ENCODE peak calls at places on chromosome 15, in eight cellular contexts. One of them, this sample, is unnamed.

GRCh38 chr15:83605595-83605994 is 48.3 kb upstream of the ADAMTSL3 start:
- DNase-seq in dorsolateral prefrontal cortex: no peak
- DNase-seq in astrocyte: no peak
- DNase-seq in CD8-positive, alpha-beta memory T cell: no peak
- DNase-seq in psoas muscle: peak; percentile 61
- DNase-seq in endothelial cell of umbilical vein: no peak
- DNase-seq in RWPE2: no peak
- DNase-seq in pancreas: no peak
- DNase-seq in this sample: no peak

GRCh38 chr15:55824857-55825613 is 82.1 kb upstream of the PRTG start:
- DNase-seq in pancreas: no peak
- DNase-seq in endothelial cell of umbilical vein: no peak
- DNase-seq in dorsolateral prefrontal cortex: no peak
- DNase-seq in RWPE2: no peak
- DNase-seq in CD8-positive, alpha-beta memory T cell: no peak
- DNase-seq in astrocyte: no peak
- DNase-seq in psoas muscle: no peak
- DNase-seq in this sample: no peak

GRCh38 chr15:35066094-35066493 is 19.0 kb downstream of the NANOGP8 start:
- DNase-seq in pancreas: no peak
- DNase-seq in astrocyte: no peak
- DNase-seq in CD8-positive, alpha-beta memory T cell: no peak
- DNase-seq in RWPE2: no peak
- DNase-seq in dorsolateral prefrontal cortex: no peak
- DNase-seq in endothelial cell of umbilical vein: no peak
- DNase-seq in psoas muscle: no peak
- DNase-seq in this sample: no peak

GRCh38 chr15:51561271-51561670 is 61.3 kb downstream of the DMXL2 start:
- DNase-seq in pancreas: no peak
- DNase-seq in CD8-positive, alpha-beta memory T cell: no peak
- DNase-seq in astrocyte: no peak
- DNase-seq in endothelial cell of umbilical vein: no peak
- DNase-seq in psoas muscle: no peak
- DNase-seq in dorsolateral prefrontal cortex: no peak
- DNase-seq in RWPE2: no peak
- DNase-seq in this sample: no peak

GRCh38 chr15:29451201-29451781 is 181.7 kb upstream of the NSMCE3 start:
- DNase-seq in psoas muscle: no peak
- DNase-seq in pancreas: no peak
- DNase-seq in endothelial cell of umbilical vein: no peak
- DNase-seq in RWPE2: peak; percentile 71
- DNase-seq in CD8-positive, alpha-beta memory T cell: no peak
- DNase-seq in astrocyte: no peak
- DNase-seq in dorsolateral prefrontal cortex: no peak
- DNase-seq in this sample: no peak

GRCh38 chr15:40340038-40340739 is 550 bp downstream of the CCDC9B start:
- DNase-seq in RWPE2: peak; percentile 78
- DNase-seq in CD8-positive, alpha-beta memory T cell: no peak
- DNase-seq in endothelial cell of umbilical vein: peak; percentile 67
- DNase-seq in dorsolateral prefrontal cortex: peak; percentile 55
- DNase-seq in astrocyte: peak; percentile 73
- DNase-seq in psoas muscle: peak; percentile 95
- DNase-seq in pancreas: no peak
- DNase-seq in this sample: peak; percentile 72

GRCh38 chr15:72515591-72516389 is 41.7 kb downstream of the ARIH1 start:
- DNase-seq in dorsolateral prefrontal cortex: no peak
- DNase-seq in RWPE2: no peak
- DNase-seq in CD8-positive, alpha-beta memory T cell: no peak
- DNase-seq in endothelial cell of umbilical vein: no peak
- DNase-seq in pancreas: no peak
- DNase-seq in psoas muscle: no peak
- DNase-seq in astrocyte: peak; percentile 55
- DNase-seq in this sample: no peak

GRCh38 chr15:52326758-52327157 is 31.2 kb upstream of the MYO5C start:
- DNase-seq in pancreas: no peak
- DNase-seq in astrocyte: peak; percentile 45
- DNase-seq in dorsolateral prefrontal cortex: no peak
- DNase-seq in RWPE2: no peak
- DNase-seq in endothelial cell of umbilical vein: no peak
- DNase-seq in psoas muscle: no peak
- DNase-seq in CD8-positive, alpha-beta memory T cell: no peak
- DNase-seq in this sample: no peak

GRCh38 chr15:97235285-97235985 is 725.1 kb upstream of the ARRDC4 start:
- DNase-seq in RWPE2: no peak
- DNase-seq in endothelial cell of umbilical vein: peak; percentile 71
- DNase-seq in astrocyte: peak; percentile 9
- DNase-seq in dorsolateral prefrontal cortex: peak; percentile 29
- DNase-seq in psoas muscle: no peak
- DNase-seq in CD8-positive, alpha-beta memory T cell: no peak
- DNase-seq in pancreas: peak; percentile 65
- DNase-seq in this sample: no peak

GRCh38 chr15:91950631-91951384 is 97.3 kb downstream of the SLCO3A1 start:
- DNase-seq in CD8-positive, alpha-beta memory T cell: no peak
- DNase-seq in astrocyte: peak; percentile 39
- DNase-seq in pancreas: no peak
- DNase-seq in RWPE2: no peak
- DNase-seq in dorsolateral prefrontal cortex: no peak
- DNase-seq in psoas muscle: no peak
- DNase-seq in endothelial cell of umbilical vein: no peak
- DNase-seq in this sample: no peak

GRCh38 chr15:64596701-64597468 is 136.5 kb downstream of the ZNF609 start:
- DNase-seq in CD8-positive, alpha-beta memory T cell: no peak
- DNase-seq in RWPE2: no peak
- DNase-seq in pancreas: no peak
- DNase-seq in endothelial cell of umbilical vein: peak; percentile 62
- DNase-seq in psoas muscle: no peak
- DNase-seq in dorsolateral prefrontal cortex: peak; percentile 14
- DNase-seq in astrocyte: peak; percentile 55
- DNase-seq in this sample: peak; percentile 14

DNA sequence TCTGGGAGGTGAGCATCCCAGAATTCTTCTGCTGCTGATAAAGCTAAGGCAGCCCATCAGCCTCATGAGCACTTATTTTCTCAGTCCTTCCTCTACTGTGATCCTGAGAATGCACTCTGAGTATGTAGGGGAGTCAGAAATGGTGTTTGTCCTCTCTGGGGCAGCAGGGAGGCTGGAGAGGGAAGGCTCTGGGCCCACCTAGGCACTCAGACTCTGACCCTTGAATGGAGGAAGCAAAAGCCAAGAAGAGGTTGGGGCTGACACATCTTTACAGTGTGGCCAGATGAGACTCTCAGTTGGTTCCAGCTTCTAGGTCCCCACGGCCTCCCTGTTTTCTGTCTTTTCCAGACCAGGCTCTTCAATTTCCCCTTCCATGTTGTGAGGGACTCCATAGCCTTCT is 36.1 kb upstream of the BLM start:
- DNase-seq in pancreas: no peak
- DNase-seq in endothelial cell of umbilical vein: no peak
- DNase-seq in RWPE2: no peak
- DNase-seq in psoas muscle: no peak
- DNase-seq in dorsolateral prefrontal cortex: no peak
- DNase-seq in astrocyte: no peak
- DNase-seq in CD8-positive, alpha-beta memory T cell: no peak
- DNase-seq in this sample: no peak
- H3K27ac ChIP-seq in pancreas: no peak overlapping the region
- H3K27ac ChIP-seq in endothelial cell of umbilical vein: peak overlapping the region; percentile 23
- H3K27ac ChIP-seq in RWPE2: peak overlapping the region; percentile 21
- H3K27ac ChIP-seq in psoas muscle: peak overlapping the region; percentile 53
- H3K27ac ChIP-seq in dorsolateral prefrontal cortex: no peak overlapping the region
- H3K27ac ChIP-seq in astrocyte: peak overlapping the region; percentile 74
- H3K27ac ChIP-seq in CD8-positive, alpha-beta memory T cell: no peak overlapping the region
- H3K27ac ChIP-seq in this sample: no peak overlapping the region

GRCh38 chr15:66838671-66839239 is 136.7 kb downstream of the SMAD6 start:
- DNase-seq in RWPE2: no peak
- DNase-seq in astrocyte: peak; percentile 36
- DNase-seq in psoas muscle: no peak
- DNase-seq in pancreas: no peak
- DNase-seq in endothelial cell of umbilical vein: peak; percentile 67
- DNase-seq in dorsolateral prefrontal cortex: no peak
- DNase-seq in CD8-positive, alpha-beta memory T cell: no peak
- DNase-seq in this sample: no peak

GRCh38 chr15:66838202-66838601 is 136.2 kb downstream of the SMAD6 start:
- DNase-seq in endothelial cell of umbilical vein: no peak
- DNase-seq in dorsolateral prefrontal cortex: no peak
- DNase-seq in pancreas: peak; percentile 22
- DNase-seq in RWPE2: no peak
- DNase-seq in astrocyte: no peak
- DNase-seq in psoas muscle: no peak
- DNase-seq in CD8-positive, alpha-beta memory T cell: no peak
- DNase-seq in this sample: no peak

GRCh38 chr15:66840615-66841014 is 138.6 kb downstream of the SMAD6 start:
- DNase-seq in dorsolateral prefrontal cortex: no peak
- DNase-seq in astrocyte: no peak
- DNase-seq in psoas muscle: no peak
- DNase-seq in pancreas: no peak
- DNase-seq in endothelial cell of umbilical vein: no peak
- DNase-seq in CD8-positive, alpha-beta memory T cell: no peak
- DNase-seq in RWPE2: no peak
- DNase-seq in this sample: no peak

GRCh38 chr15:66841953-66842681 is 140.1 kb downstream of the SMAD6 start:
- DNase-seq in endothelial cell of umbilical vein: peak; percentile 93
- DNase-seq in psoas muscle: peak; percentile 91
- DNase-seq in dorsolateral prefrontal cortex: peak; percentile 43
- DNase-seq in pancreas: peak; percentile 91
- DNase-seq in RWPE2: no peak
- DNase-seq in CD8-positive, alpha-beta memory T cell: no peak
- DNase-seq in astrocyte: peak; percentile 83
- DNase-seq in this sample: no peak

GRCh38 chr15:66839511-66840112 is 137.6 kb downstream of the SMAD6 start:
- DNase-seq in dorsolateral prefrontal cortex: no peak
- DNase-seq in endothelial cell of umbilical vein: no peak
- DNase-seq in RWPE2: no peak
- DNase-seq in pancreas: peak; percentile 4
- DNase-seq in psoas muscle: no peak
- DNase-seq in astrocyte: no peak
- DNase-seq in CD8-positive, alpha-beta memory T cell: no peak
- DNase-seq in this sample: no peak
- H3K27ac ChIP-seq in dorsolateral prefrontal cortex: no peak overlapping the region
- H3K27ac ChIP-seq in endothelial cell of umbilical vein: no peak overlapping the region
- H3K27ac ChIP-seq in RWPE2: no peak overlapping the region
- H3K27ac ChIP-seq in pancreas: no peak overlapping the region
- H3K27ac ChIP-seq in psoas muscle: no peak overlapping the region
- H3K27ac ChIP-seq in astrocyte: no peak overlapping the region
- H3K27ac ChIP-seq in CD8-positive, alpha-beta memory T cell: no peak overlapping the region
- H3K27ac ChIP-seq in this sample: no peak overlapping the region

GRCh38 chr15:58416963-58417362 is 14.8 kb upstream of the LIPC start:
- DNase-seq in psoas muscle: no peak
- DNase-seq in RWPE2: no peak
- DNase-seq in dorsolateral prefrontal cortex: no peak
- DNase-seq in astrocyte: no peak
- DNase-seq in CD8-positive, alpha-beta memory T cell: no peak
- DNase-seq in pancreas: no peak
- DNase-seq in endothelial cell of umbilical vein: no peak
- DNase-seq in this sample: no peak
- H3K27ac ChIP-seq in psoas muscle: no peak overlapping the region
- H3K27ac ChIP-seq in RWPE2: no peak overlapping the region
- H3K27ac ChIP-seq in dorsolateral prefrontal cortex: no peak overlapping the region
- H3K27ac ChIP-seq in astrocyte: no peak overlapping the region
- H3K27ac ChIP-seq in CD8-positive, alpha-beta memory T cell: no peak overlapping the region
- H3K27ac ChIP-seq in pancreas: no peak overlapping the region
- H3K27ac ChIP-seq in endothelial cell of umbilical vein: no peak overlapping the region
- H3K27ac ChIP-seq in this sample: no peak overlapping the region

DNA sequence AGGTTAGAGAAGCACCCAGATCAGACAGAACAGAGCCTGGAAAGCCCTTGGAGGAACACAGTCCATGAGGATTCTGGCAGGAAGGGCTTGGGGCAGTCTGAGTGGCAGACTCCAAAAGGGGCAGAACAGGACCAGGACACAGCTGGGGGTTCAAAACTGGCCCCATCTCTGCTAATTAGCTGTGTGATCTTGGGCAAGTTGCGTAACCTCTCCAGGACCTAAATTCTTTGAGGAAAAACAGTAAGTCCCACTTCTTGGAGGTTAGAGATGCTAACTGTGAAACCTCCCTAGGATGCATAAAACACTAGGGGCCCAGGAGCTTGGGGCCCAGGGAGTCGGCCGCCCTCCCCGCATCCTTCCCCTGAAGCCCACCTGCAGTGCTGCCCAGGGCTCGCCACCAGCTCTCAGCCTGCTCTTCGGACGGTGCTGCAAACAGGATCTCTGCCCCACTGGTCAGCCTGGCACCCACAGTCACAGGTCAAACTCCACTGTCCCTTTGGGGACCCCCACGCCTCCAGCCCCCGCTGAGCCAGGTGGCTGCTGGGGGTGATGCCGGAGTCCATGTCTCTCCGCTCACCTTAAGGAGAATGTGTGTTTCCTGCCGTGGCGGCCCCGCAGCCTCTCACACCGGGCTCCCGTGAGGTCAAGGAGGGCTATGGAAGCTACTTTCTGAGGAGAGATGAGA is 12.0 kb downstream of the PLA2G4B start:
- DNase-seq in dorsolateral prefrontal cortex: no peak
- DNase-seq in psoas muscle: no peak
- DNase-seq in astrocyte: no peak
- DNase-seq in CD8-positive, alpha-beta memory T cell: no peak
- DNase-seq in RWPE2: no peak
- DNase-seq in endothelial cell of umbilical vein: no peak
- DNase-seq in pancreas: no peak
- DNase-seq in this sample: no peak
- H3K27ac ChIP-seq in dorsolateral prefrontal cortex: no peak overlapping the region
- H3K27ac ChIP-seq in psoas muscle: no peak overlapping the region
- H3K27ac ChIP-seq in astrocyte: no peak overlapping the region
- H3K27ac ChIP-seq in CD8-positive, alpha-beta memory T cell: no peak overlapping the region
- H3K27ac ChIP-seq in RWPE2: no peak overlapping the region
- H3K27ac ChIP-seq in endothelial cell of umbilical vein: no peak overlapping the region
- H3K27ac ChIP-seq in pancreas: no peak overlapping the region
- H3K27ac ChIP-seq in this sample: no peak overlapping the region

GRCh38 chr15:77059761-77060345 is 11.1 kb downstream of the TSPAN3 start:
- DNase-seq in RWPE2: no peak
- DNase-seq in dorsolateral prefrontal cortex: no peak
- DNase-seq in psoas muscle: no peak
- DNase-seq in endothelial cell of umbilical vein: peak; percentile 61
- DNase-seq in CD8-positive, alpha-beta memory T cell: no peak
- DNase-seq in pancreas: no peak
- DNase-seq in astrocyte: no peak
- DNase-seq in this sample: no peak
- H3K27ac ChIP-seq in RWPE2: no peak overlapping the region
- H3K27ac ChIP-seq in dorsolateral prefrontal cortex: peak overlapping the region; percentile 71
- H3K27ac ChIP-seq in psoas muscle: peak overlapping the region; percentile 84
- H3K27ac ChIP-seq in endothelial cell of umbilical vein: no peak overlapping the region
- H3K27ac ChIP-seq in CD8-positive, alpha-beta memory T cell: no peak overlapping the region
- H3K27ac ChIP-seq in pancreas: no peak overlapping the region
- H3K27ac ChIP-seq in astrocyte: no peak overlapping the region
- H3K27ac ChIP-seq in this sample: no peak overlapping the region

GRCh38 chr15:70087708-70088352 is 9.9 kb downstream of the TLE3 start:
- DNase-seq in astrocyte: no peak
- DNase-seq in pancreas: no peak
- DNase-seq in CD8-positive, alpha-beta memory T cell: no peak
- DNase-seq in psoas muscle: no peak
- DNase-seq in endothelial cell of umbilical vein: no peak
- DNase-seq in RWPE2: no peak
- DNase-seq in dorsolateral prefrontal cortex: no peak
- DNase-seq in this sample: no peak
- H3K27ac ChIP-seq in astrocyte: no peak overlapping the region
- H3K27ac ChIP-seq in pancreas: no peak overlapping the region
- H3K27ac ChIP-seq in CD8-positive, alpha-beta memory T cell: no peak overlapping the region
- H3K27ac ChIP-seq in psoas muscle: no peak overlapping the region
- H3K27ac ChIP-seq in endothelial cell of umbilical vein: no peak overlapping the region
- H3K27ac ChIP-seq in RWPE2: no peak overlapping the region
- H3K27ac ChIP-seq in dorsolateral prefrontal cortex: no peak overlapping the region
- H3K27ac ChIP-seq in this sample: no peak overlapping the region

GRCh38 chr15:66474140-66474539 is 23.4 kb downstream of the SNAPC5 start:
- DNase-seq in astrocyte: no peak
- DNase-seq in endothelial cell of umbilical vein: no peak
- DNase-seq in CD8-positive, alpha-beta memory T cell: no peak
- DNase-seq in dorsolateral prefrontal cortex: no peak
- DNase-seq in psoas muscle: no peak
- DNase-seq in pancreas: no peak
- DNase-seq in RWPE2: no peak
- DNase-seq in this sample: no peak
- H3K27ac ChIP-seq in astrocyte: no peak overlapping the region
- H3K27ac ChIP-seq in endothelial cell of umbilical vein: no peak overlapping the region
- H3K27ac ChIP-seq in CD8-positive, alpha-beta memory T cell: no peak overlapping the region
- H3K27ac ChIP-seq in dorsolateral prefrontal cortex: peak overlapping the region; percentile 56
- H3K27ac ChIP-seq in psoas muscle: no peak overlapping the region
- H3K27ac ChIP-seq in pancreas: no peak overlapping the region
- H3K27ac ChIP-seq in RWPE2: no peak overlapping the region
- H3K27ac ChIP-seq in this sample: no peak overlapping the region

This sample was measured in substantia nigra.